ENCODE peak calls at places on chromosomes 4 and X, in five cellular contexts. H is mucosa of descending colon, F is tibial nerve, M is astrocyte, Q is Peyer's patch. R is an unnamed sample.
A peak's percentile ranks its signal among the peaks of the same experiment; 100 is the strongest.

GRCh38 chr4:86967798-86968197 is 33.0 kb downstream of the AFF1 start:
- DNase-seq in M (peak; percentile 45), H (no peak), F (no peak), Q (no peak), R (no peak)

GRCh38 chrX:118536687-118537461 is 41.3 kb downstream of the DOCK11 start:
- DNase-seq in Q (no peak), M (peak; percentile 31), F (no peak), H (no peak), R (peak; percentile 38)

GRCh38 chr4:93764647-93765246 is 63.8 kb upstream of the ATOH1 start:
- DNase-seq in F (peak; percentile 65), Q (no peak), H (peak; percentile 59), M (peak; percentile 2), R (peak; percentile 53)

GRCh38 chrX:72060196-72060974 is 71.3 kb downstream of the RTL5 start:
- DNase-seq in H (no peak), F (no peak), Q (no peak), M (no peak), R (peak; percentile 61)

GRCh38 chr4:158261480-158261879 is 51.2 kb downstream of the TMEM144 start:
- DNase-seq in M (no peak), F (no peak), H (no peak), Q (no peak), R (peak; percentile 12)

GRCh38 chr4:109803924-109804571 is 2.2 kb upstream of the CFI start:
- DNase-seq in H (peak; percentile 49), M (peak; percentile 58), F (no peak), Q (no peak), R (peak; percentile 24)

GRCh38 chr4:13763707-13764106 is 136.2 kb upstream of the BOD1L1 start:
- DNase-seq in Q (no peak), H (no peak), F (no peak), M (no peak), R (no peak)

GRCh38 chr4:180542445-180543100 is 1700.6 kb upstream of the TENM3 start:
- DNase-seq in F (no peak), M (peak; percentile 98), Q (no peak), H (peak; percentile 1), R (peak; percentile 97)

GRCh38 chrX:111431007-111431406 is 19.0 kb upstream of the DCX start:
- DNase-seq in F (no peak), H (no peak), M (no peak), Q (no peak), R (no peak)

GRCh38 chr4:48777739-48778138 is 2.3 kb downstream of the FRYL start:
- DNase-seq in H (no peak), F (no peak), Q (no peak), M (no peak), R (peak; percentile 41)

GRCh38 chr4:108360857-108361820 is 192.4 kb upstream of the LEF1 start:
- DNase-seq in F (no peak), Q (no peak), H (no peak), M (peak; percentile 97), R (no peak)
- H3K4me1 ChIP-seq in F (no peaks in the 10 kb centered on the region), Q (no peaks in the 10 kb centered on the region), H (no peaks in the 10 kb centered on the region), M (peaks cover 19% of the 10 kb centered on the region), R (peaks cover 11% of the 10 kb centered on the region)

GRCh38 chr4:145907363-145907762 is 31.3 kb downstream of the ZNF827 start:
- DNase-seq in H (no peak), Q (no peak), M (no peak), F (no peak), R (no peak)
- H3K4me3 ChIP-seq in H (no peak overlapping the region), Q (no peak overlapping the region), M (no peak overlapping the region), F (no peak overlapping the region), R (no peak overlapping the region)

DNA sequence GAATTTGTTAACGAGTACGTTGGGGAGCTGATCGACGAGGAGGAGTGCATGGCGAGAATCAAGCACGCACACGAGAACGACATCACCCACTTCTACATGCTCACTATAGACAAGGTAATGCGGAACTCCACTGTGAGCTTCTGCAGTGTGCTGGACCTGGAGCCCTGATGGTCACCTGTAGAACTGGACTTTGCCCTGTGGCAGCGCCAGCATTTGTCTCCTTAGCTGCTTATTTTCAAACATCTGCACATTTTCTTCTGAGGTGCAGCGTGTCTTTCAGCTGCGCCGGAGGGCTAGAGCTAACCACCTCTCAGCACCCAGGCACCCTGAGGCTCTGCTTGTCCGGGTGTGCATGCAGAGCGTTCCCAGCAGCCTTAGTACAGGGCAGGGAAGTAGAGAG is 47.7 kb downstream of the NELFA start:
- DNase-seq in F (no peak), M (no peak), H (no peak), Q (no peak), R (no peak)
- H3K36me3 ChIP-seq in F (peaks cover 16% of the 10 kb centered on the region), M (peaks cover 37% of the 10 kb centered on the region), H (peaks cover 3% of the 10 kb centered on the region), Q (no peaks in the 10 kb centered on the region), R (peaks cover 94% of the 10 kb centered on the region)

DNA sequence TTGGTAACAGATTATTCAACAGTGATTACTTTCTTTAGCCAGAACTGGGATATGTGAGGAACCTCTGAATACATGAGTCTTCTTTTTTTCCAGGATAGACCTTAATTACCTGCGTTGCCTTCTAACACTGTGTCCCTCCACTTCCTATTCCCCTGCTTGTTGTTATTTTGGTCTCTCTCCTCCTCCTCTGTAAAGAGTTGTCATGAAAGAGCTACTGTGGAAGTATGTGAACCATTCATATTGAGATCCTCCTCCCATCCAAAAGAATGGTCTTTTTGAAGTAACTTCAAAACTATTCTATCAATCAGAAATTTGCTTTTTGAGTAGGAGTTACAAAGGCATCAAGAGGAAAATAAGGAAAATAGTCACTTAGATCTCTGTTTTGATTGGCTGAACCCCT is 420.0 kb upstream of the TENM3 start:
- DNase-seq in M (no peak), F (no peak), H (no peak), Q (no peak), R (no peak)
- H3K4me1 ChIP-seq in M (peaks cover 22% of the 10 kb centered on the region), F (no peaks in the 10 kb centered on the region), H (no peaks in the 10 kb centered on the region), Q (no peaks in the 10 kb centered on the region), R (peaks cover 28% of the 10 kb centered on the region)

GRCh38 chr4:24928708-24929107 is 15.9 kb upstream of the CCDC149 start:
- DNase-seq in Q (no peak), H (no peak), F (no peak), M (no peak), R (no peak)
- H3K4me3 ChIP-seq in Q (no peak overlapping the region), H (no peak overlapping the region), F (no peak overlapping the region), M (no peak overlapping the region), R (no peak overlapping the region)

GRCh38 chr4:1227817-1228216 is 21.1 kb downstream of the CTBP1 start:
- DNase-seq in Q (no peak), F (no peak), H (no peak), M (no peak), R (no peak)
- H3K36me3 ChIP-seq in Q (no peaks in the 10 kb centered on the region), F (peaks cover 29% of the 10 kb centered on the region), H (peaks cover 8% of the 10 kb centered on the region), M (peaks cover 27% of the 10 kb centered on the region), R (peaks cover 64% of the 10 kb centered on the region)

GRCh38 chr4:125388653-125389052 is 73.9 kb downstream of the FAT4 start:
- DNase-seq in H (no peak), Q (no peak), M (peak; percentile 81), F (no peak), R (peak; percentile 22)

GRCh38 chr4:125390727-125391126 is 76.0 kb downstream of the FAT4 start:
- DNase-seq in H (no peak), M (no peak), F (no peak), Q (no peak), R (no peak)

GRCh38 chr4:125390126-125390525 is 75.4 kb downstream of the FAT4 start:
- DNase-seq in Q (no peak), F (no peak), M (peak; percentile 84), H (no peak), R (no peak)

GRCh38 chr4:125387770-125388169 is 73.0 kb downstream of the FAT4 start:
- DNase-seq in F (no peak), Q (no peak), M (peak; percentile 46), H (no peak), R (no peak)

GRCh38 chr4:125389713-125390112 is 75.0 kb downstream of the FAT4 start:
- DNase-seq in F (no peak), H (no peak), Q (no peak), M (peak; percentile 98), R (peak; percentile 76)
- H3K4me1 ChIP-seq in F (peaks cover 25% of the 10 kb centered on the region), H (no peaks in the 10 kb centered on the region), Q (no peaks in the 10 kb centered on the region), M (peaks cover 19% of the 10 kb centered on the region), R (peaks cover 47% of the 10 kb centered on the region)